ENCODE peak calls at places on chromosomes 5 and 9, in eight cellular contexts. R is CD4-positive, alpha-beta T cell; I is sciatic nerve; E is activated naive CD8-positive, alpha-beta T cell treated with anti-CD3 and anti-CD28 coated beads, Interleukin-2, amount 50 U/mL, for 24 hours; S is effector memory CD8-positive, alpha-beta T cell; M is activated CD8-positive, alpha-beta T cell treated with anti-CD3 and anti-CD28 coated beads, Interleukin-2, amount 10 ng/mL, durations not matched to agents 7 days and 5 days; T is activated naive CD4-positive, alpha-beta T cell treated with anti-CD3 and anti-CD28 coated beads, Interleukin-2, amount 50 U/mL, for 72 hours; B is Right ventricle myocardium inferior. W is an unnamed sample.

GRCh38 chr9:5193345-5193744 is 7.9 kb upstream of the INSL6 start:
- ATAC-seq in R (no peak), I (no peak), E (no peak), S (no peak), M (no peak), T (no peak), B (no peak), W (no peak)

GRCh38 chr9:108535526-108535925 is 320.3 kb downstream of the ACTL7B start:
- ATAC-seq in R (no peak), I (no peak), E (no peak), S (no peak), M (no peak), T (no peak), B (no peak), W (no peak)

GRCh38 chr5:66796306-66797292 is 200.4 kb downstream of the MAST4 start:
- ATAC-seq in R (no peak), I (no peak), E (no peak), S (no peak), M (no peak), T (no peak), B (no peak), W (no peak)

GRCh38 chr9:137318976-137319375 is 16.9 kb upstream of the NRARP start:
- ATAC-seq in R (no peak), I (peak), E (no peak), S (no peak), M (no peak), T (no peak), B (peak), W (no peak)

GRCh38 chr5:34627794-34628193 is 28.3 kb upstream of the RAI14 start:
- ATAC-seq in R (no peak), I (no peak), E (no peak), S (no peak), M (no peak), T (no peak), B (no peak), W (no peak)

GRCh38 chr9:121725008-121725795 is 73.8 kb downstream of the DAB2IP start:
- ATAC-seq in R (no peak), I (peak), E (no peak), S (no peak), M (no peak), T (no peak), B (peak), W (peak)

GRCh38 chr5:148828461-148829247 is 2.2 kb downstream of the ADRB2 start:
- ATAC-seq in R (no peak), I (no peak), E (no peak), S (no peak), M (no peak), T (no peak), B (no peak), W (no peak)

GRCh38 chr5:53027913-53028312 is 38.8 kb downstream of the ITGA2 start:
- ATAC-seq in R (no peak), I (no peak), E (no peak), S (no peak), M (no peak), T (no peak), B (no peak), W (no peak)

GRCh38 chr9:77802512-77803293 is 154.6 kb upstream of the GNA14 start:
- ATAC-seq in R (no peak), I (no peak), E (no peak), S (no peak), M (no peak), T (no peak), B (no peak), W (no peak)

GRCh38 chr5:137880313-137880712 is 8.9 kb upstream of the PKD2L2 start:
- ATAC-seq in R (no peak), I (peak), E (no peak), S (no peak), M (no peak), T (no peak), B (peak), W (no peak)

GRCh38 chr9:2761424-2761823 is 44.1 kb downstream of the KCNV2 start:
- ATAC-seq in R (no peak), I (no peak), E (no peak), S (no peak), M (no peak), T (no peak), B (no peak), W (peak)

GRCh38 chr9:92507005-92507404 is 24.7 kb upstream of the ASPN start:
- ATAC-seq in R (no peak), I (peak), E (no peak), S (no peak), M (no peak), T (no peak), B (no peak), W (no peak)

GRCh38 chr5:13276143-13276542 is 668.3 kb downstream of the DNAH5 start:
- ATAC-seq in R (no peak), I (no peak), E (no peak), S (no peak), M (no peak), T (no peak), B (no peak), W (no peak)

GRCh38 chr5:119290161-119290569 is 65.7 kb upstream of the TNFAIP8 start:
- ATAC-seq in R (peak), I (no peak), E (peak), S (peak), M (peak), T (peak), B (no peak), W (peak)

GRCh38 chr5:170211575-170212334 is 21.0 kb upstream of the C5orf58 start:
- ATAC-seq in R (no peak), I (no peak), E (no peak), S (no peak), M (no peak), T (no peak), B (no peak), W (no peak)

GRCh38 chr5:159017787-159018186 is 81.9 kb downstream of the EBF1 start:
- ATAC-seq in R (no peak), I (peak), E (peak), S (no peak), M (no peak), T (no peak), B (peak), W (no peak)

GRCh38 chr9:34611251-34611810 is 566 bp downstream of the RPP25L start:
- ATAC-seq in R (peak), I (peak), E (no peak), S (no peak), M (peak), T (peak), B (peak), W (peak)

GRCh38 chr5:89267764-89268163 is 384.8 kb upstream of the MEF2C start:
- ATAC-seq in R (no peak), I (no peak), E (no peak), S (no peak), M (no peak), T (no peak), B (no peak), W (peak)

GRCh38 chr5:118434522-118434921 is 553.8 kb downstream of the DTWD2 start:
- ATAC-seq in R (no peak), I (no peak), E (no peak), S (no peak), M (no peak), T (no peak), B (no peak), W (no peak)

GRCh38 chr5:24905123-24905522 is 260.3 kb upstream of the CDH10 start:
- ATAC-seq in R (no peak), I (no peak), E (no peak), S (no peak), M (no peak), T (no peak), B (no peak), W (no peak)

GRCh38 chr5:71701409-71701808 is 17.7 kb upstream of the CARTPT start:
- ATAC-seq in R (no peak), I (no peak), E (peak), S (no peak), M (no peak), T (no peak), B (no peak), W (no peak)

GRCh38 chr5:73615085-73615484 is 10.9 kb upstream of the ARHGEF28 start:
- ATAC-seq in R (no peak), I (no peak), E (no peak), S (no peak), M (no peak), T (no peak), B (no peak), W (no peak)

GRCh38 chr9:70389642-70390266 is 24.7 kb downstream of the KLF9 start:
- ATAC-seq in R (peak), I (peak), E (peak), S (peak), M (peak), T (peak), B (peak), W (no peak)

GRCh38 chr5:140822281-140822629 is 842 bp downstream of the PCDHA5 start:
- ATAC-seq in R (no peak), I (no peak), E (no peak), S (no peak), M (no peak), T (no peak), B (no peak), W (no peak)

GRCh38 chr9:126363250-126363649 is 36.6 kb downstream of the MVB12B start:
- ATAC-seq in R (no peak), I (no peak), E (no peak), S (no peak), M (no peak), T (no peak), B (no peak), W (no peak)

GRCh38 chr5:43232943-43233833 is 41.2 kb downstream of the NIM1K start:
- ATAC-seq in R (no peak), I (no peak), E (no peak), S (no peak), M (no peak), T (no peak), B (no peak), W (no peak)

W was measured in stimulated activated memory B cell treated with anti-CD40 and anti-IgM and Interleukin-4, amounts not matched to agents 10 μg/mL and 1 μg/mL and 100 μg/mL, for 72 hours.